ENCODE peak calls at places on chromosomes 6 and 20, in five cellular contexts. S is HCT116, C is K562, I is HepG2, R is GM12878. K is an unnamed sample.

GRCh38 chr6:2862712-2863174 is 21.1 kb upstream of the SERPINB1 start:
- DNase-seq in S (no peak), C (no peak), I (no peak), R (peak), K (no peak)

GRCh38 chr6:69019832-69020231 is 384.8 kb downstream of the ADGRB3 start:
- DNase-seq in S (no peak), C (no peak), I (no peak), R (no peak), K (no peak)

GRCh38 chr20:22333885-22334545 is 250.4 kb downstream of the FOXA2 start:
- DNase-seq in S (peak), C (peak), I (peak), R (no peak), K (peak)

GRCh38 chr6:135221505-135221904 is 40.4 kb downstream of the MYB start:
- DNase-seq in S (no peak), C (no peak), I (no peak), R (no peak), K (no peak)

GRCh38 chr6:72649032-72649984 is 27.4 kb downstream of the KCNQ5 start:
- DNase-seq in S (no peak), C (no peak), I (no peak), R (peak), K (no peak)

GRCh38 chr6:152099816-152100618 is 292.5 kb downstream of the ESR1 start:
- DNase-seq in S (no peak), C (no peak), I (no peak), R (no peak), K (no peak)

GRCh38 chr6:45979311-45979710 is 36.3 kb downstream of the CLIC5 start:
- DNase-seq in S (no peak), C (no peak), I (no peak), R (no peak), K (no peak)

GRCh38 chr6:165884813-165885765 is 222.0 kb upstream of the PDE10A start:
- DNase-seq in S (peak), C (peak), I (peak), R (peak), K (peak)

GRCh38 chr6:159014406-159014805 is 14.4 kb upstream of the RSPH3 start:
- DNase-seq in S (no peak), C (no peak), I (no peak), R (no peak), K (no peak)

GRCh38 chr20:35320396-35321126 is 28.3 kb upstream of the FAM83C start:
- DNase-seq in S (peak), C (no peak), I (peak), R (no peak), K (peak)

GRCh38 chr20:47292581-47292980 is 63.9 kb downstream of the ZMYND8 start:
- DNase-seq in S (no peak), C (no peak), I (no peak), R (no peak), K (no peak)

GRCh38 chr20:51758978-51759544 is 9.1 kb downstream of the ATP9A start:
- DNase-seq in S (no peak), C (no peak), I (peak), R (no peak), K (no peak)

GRCh38 chr6:40344566-40345185 is 242.5 kb downstream of the LRFN2 start:
- DNase-seq in S (no peak), C (no peak), I (no peak), R (no peak), K (no peak)

GRCh38 chr20:10225439-10226080 is 6.9 kb downstream of the SNAP25 start:
- DNase-seq in S (no peak), C (peak), I (peak), R (no peak), K (peak)

GRCh38 chr20:46630336-46630735 is 20.9 kb downstream of the SLC13A3 start:
- DNase-seq in S (no peak), C (no peak), I (no peak), R (no peak), K (no peak)

GRCh38 chr20:43590036-43590391 is 723 bp upstream of the IFT52 start:
- DNase-seq in S (no peak), C (no peak), I (peak), R (no peak), K (peak)

GRCh38 chr20:17365831-17366230 is 139.0 kb downstream of the PCSK2 start:
- DNase-seq in S (no peak), C (no peak), I (no peak), R (no peak), K (no peak)

GRCh38 chr6:170279977-170280688 is 10.7 kb downstream of the DLL1 start:
- DNase-seq in S (no peak), C (no peak), I (no peak), R (no peak), K (no peak)

GRCh38 chr20:20318318-20319161 is 49.4 kb upstream of the INSM1 start:
- DNase-seq in S (no peak), C (no peak), I (no peak), R (no peak), K (no peak)

GRCh38 chr20:24981282-24981681 is 11.3 kb downstream of the APMAP start:
- DNase-seq in S (no peak), C (no peak), I (no peak), R (no peak), K (no peak)

GRCh38 chr6:42520786-42521607 is 42.8 kb upstream of the UBR2 start:
- DNase-seq in S (peak), C (no peak), I (no peak), R (peak), K (no peak)

GRCh38 chr20:34922654-34923381 is 32.8 kb downstream of the GSS start:
- DNase-seq in S (no peak), C (no peak), I (peak), R (no peak), K (no peak)

GRCh38 chr20:50855498-50856474 is 60.9 kb downstream of the BCAS4 start:
- DNase-seq in S (no peak), C (no peak), I (peak), R (no peak), K (peak)

GRCh38 chr6:40931927-40932326 is 107.1 kb downstream of the UNC5CL start:
- DNase-seq in S (no peak), C (no peak), I (no peak), R (no peak), K (no peak)

GRCh38 chr20:25048519-25048952 is 9.4 kb downstream of the ACSS1 start:
- DNase-seq in S (no peak), C (no peak), I (no peak), R (no peak), K (no peak)

GRCh38 chr6:150881911-150882481 is 16.5 kb downstream of the MTHFD1L start:
- DNase-seq in S (no peak), C (no peak), I (peak), R (no peak), K (no peak)

GRCh38 chr20:49724637-49725606 is 11.2 kb upstream of the B4GALT5 start:
- DNase-seq in S (no peak), C (peak), I (peak), R (no peak), K (no peak)

GRCh38 chr20:2691663-2692035 is 931 bp upstream of the EBF4 start:
- DNase-seq in S (no peak), C (no peak), I (no peak), R (no peak), K (no peak)

GRCh38 chr20:2692886-2693285 is 306 bp downstream of the EBF4 start:
- DNase-seq in S (no peak), C (peak), I (no peak), R (no peak), K (no peak)

GRCh38 chr20:2693286-2693995 is 861 bp downstream of the EBF4 start:
- DNase-seq in S (no peak), C (no peak), I (no peak), R (no peak), K (peak)

GRCh38 chr20:2691127-2691526 is 1.5 kb upstream of the EBF4 start:
- DNase-seq in S (no peak), C (no peak), I (no peak), R (no peak), K (no peak)

GRCh38 chr20:2692036-2692885 is at the start of gene EBF4:
- DNase-seq in S (no peak), C (peak), I (no peak), R (no peak), K (peak)
- TF ChIP-seq EZH2 in S (no peak), C (no peak), I (peak), R (no peak), K (peak)

GRCh38 chr6:53335224-53335994 is 13.3 kb downstream of the ELOVL5 start:
- DNase-seq in S (no peak), C (no peak), I (no peak), R (peak), K (peak)
- TF ChIP-seq REST in S (no peak), C (no peak), I (no peak), R (no peak), K (no peak)

GRCh38 chr6:24493945-24494725 is 634 bp upstream of the ALDH5A1 start:
- DNase-seq in S (no peak), C (no peak), I (no peak), R (no peak), K (no peak)

GRCh38 chr6:24495516-24495847 is 713 bp downstream of the ALDH5A1 start:
- DNase-seq in S (peak), C (peak), I (peak), R (no peak), K (peak)

GRCh38 chr6:24497254-24497989 is 2.7 kb downstream of the ALDH5A1 start:
- DNase-seq in S (no peak), C (no peak), I (no peak), R (no peak), K (no peak)

GRCh38 chr6:24492475-24492874 is 2.3 kb upstream of the ALDH5A1 start:
- DNase-seq in S (no peak), C (peak), I (peak), R (no peak), K (peak)

GRCh38 chr6:24494726-24495515 is at the start of gene ALDH5A1:
- DNase-seq in S (peak), C (peak), I (peak), R (no peak), K (peak)
- TF ChIP-seq EZH2 in S (no peak), C (no peak), I (no peak), R (no peak), K (no peak)

GRCh38 chr20:63283397-63284082 is 9.4 kb upstream of the COL20A1 start:
- DNase-seq in S (no peak), C (no peak), I (no peak), R (no peak), K (no peak)

GRCh38 chr20:63284981-63285524 is 7.9 kb upstream of the COL20A1 start:
- DNase-seq in S (no peak), C (no peak), I (no peak), R (no peak), K (no peak)

GRCh38 chr20:63285636-63286615 is 7.1 kb upstream of the COL20A1 start:
- DNase-seq in S (no peak), C (no peak), I (no peak), R (no peak), K (no peak)

GRCh38 chr20:63284083-63284440 is 8.9 kb upstream of the COL20A1 start:
- DNase-seq in S (no peak), C (no peak), I (no peak), R (no peak), K (no peak)

GRCh38 chr20:63284544-63284949 is 8.4 kb upstream of the COL20A1 start:
- DNase-seq in S (no peak), C (no peak), I (no peak), R (no peak), K (no peak)
- TF ChIP-seq REST in S (no peak), C (no peak), I (no peak), R (no peak), K (no peak)

GRCh38 chr6:4974962-4975361 is 28.9 kb downstream of the RPP40 start:
- DNase-seq in S (no peak), C (no peak), I (no peak), R (no peak), K (no peak)

GRCh38 chr6:4971851-4972250 is 32.0 kb downstream of the RPP40 start:
- DNase-seq in S (no peak), C (no peak), I (no peak), R (no peak), K (no peak)

GRCh38 chr6:4972438-4972837 is 31.4 kb downstream of the RPP40 start:
- DNase-seq in S (no peak), C (no peak), I (no peak), R (no peak), K (no peak)

GRCh38 chr6:4973972-4974885 is 29.6 kb downstream of the RPP40 start:
- DNase-seq in S (no peak), C (no peak), I (no peak), R (no peak), K (peak)

DNA sequence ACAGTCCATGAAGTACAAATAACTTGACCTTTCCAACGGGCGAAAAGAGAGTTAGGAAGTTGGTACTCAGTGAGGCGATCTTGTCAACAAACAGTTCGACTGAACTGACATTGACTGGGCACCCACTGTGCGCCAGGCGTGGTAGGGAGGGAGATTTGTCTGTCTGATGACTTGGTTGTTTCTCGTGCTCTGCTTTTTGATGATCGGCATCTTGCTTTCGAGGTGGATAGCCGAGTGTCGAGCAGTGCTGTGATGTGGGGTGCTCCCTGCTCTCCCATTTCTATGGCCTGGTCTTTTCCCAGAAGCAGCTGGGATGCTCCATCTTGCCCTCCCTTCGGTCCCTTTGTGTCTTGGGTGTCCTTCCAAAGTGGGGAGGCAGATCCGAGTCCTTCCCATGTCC is 30.4 kb downstream of the RPP40 start:
- DNase-seq in S (no peak), C (no peak), I (no peak), R (no peak), K (no peak)
- TF ChIP-seq EZH2 in S (no peak), C (no peak), I (no peak), R (no peak), K (no peak)

GRCh38 chr6:137517404-137517803 is 23.2 kb upstream of the OLIG3 start:
- DNase-seq in S (no peak), C (no peak), I (no peak), R (no peak), K (no peak)

GRCh38 chr6:137514418-137514817 is 20.2 kb upstream of the OLIG3 start:
- DNase-seq in S (no peak), C (no peak), I (no peak), R (no peak), K (no peak)

GRCh38 chr6:137510923-137511322 is 16.7 kb upstream of the OLIG3 start:
- DNase-seq in S (no peak), C (no peak), I (no peak), R (no peak), K (no peak)

GRCh38 chr6:137518584-137518983 is 24.4 kb upstream of the OLIG3 start:
- DNase-seq in S (no peak), C (no peak), I (no peak), R (no peak), K (peak)

DNA sequence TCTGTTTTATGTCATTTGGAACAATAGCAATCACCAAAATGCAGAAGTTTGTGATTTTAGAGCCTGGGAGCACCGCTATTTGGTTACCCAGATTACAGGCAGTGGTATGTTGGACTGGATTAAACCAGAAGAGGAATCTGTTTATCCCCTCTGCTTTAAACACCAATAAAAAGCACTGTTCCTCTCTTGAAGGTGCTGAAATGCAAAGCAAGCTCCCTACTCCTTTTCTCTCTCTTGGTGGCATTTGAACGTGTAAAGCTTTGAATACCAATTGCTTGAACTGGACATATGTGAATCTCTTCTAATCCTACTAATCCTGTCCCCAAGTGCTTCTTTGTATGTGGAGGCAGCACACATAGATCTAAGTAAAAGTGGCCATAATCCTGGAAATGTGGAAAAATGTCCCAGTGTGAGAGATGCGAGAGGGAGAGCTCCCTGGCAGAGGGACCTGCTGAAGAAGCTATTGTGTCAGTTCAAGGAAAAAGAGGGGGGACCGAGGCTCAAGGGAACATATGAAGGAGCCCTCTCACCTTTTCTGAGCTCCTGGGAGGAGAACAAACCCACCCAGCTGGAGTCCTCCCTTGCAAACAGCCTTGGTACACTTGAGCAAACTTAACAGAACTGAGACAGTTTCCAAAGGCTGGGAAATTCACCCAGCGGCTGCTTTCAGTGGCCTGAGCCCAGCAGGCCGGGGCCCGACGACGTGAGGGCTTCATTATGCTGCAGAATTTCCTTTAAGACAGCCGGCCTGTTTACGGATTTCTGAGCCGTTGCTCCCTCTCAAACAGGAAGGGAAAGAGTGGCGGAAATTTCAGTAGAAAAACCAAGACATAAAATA is 18.8 kb upstream of the OLIG3 start:
- DNase-seq in S (no peak), C (no peak), I (no peak), R (no peak), K (peak)
- TF ChIP-seq REST in S (no peak), C (no peak), I (no peak), R (peak), K (peak)

GRCh38 chr6:99590728-99591672 is 15.6 kb upstream of the PRDM13 start:
- DNase-seq in S (no peak), C (no peak), I (no peak), R (no peak), K (peak)
- TF ChIP-seq EZH2 in S (no peak), C (no peak), I (no peak), R (no peak), K (peak)

GRCh38 chr6:1382883-1383728 is 6.3 kb upstream of the FOXF2 start:
- DNase-seq in S (no peak), C (no peak), I (no peak), R (no peak), K (peak)

GRCh38 chr6:1380625-1381396 is 8.6 kb upstream of the FOXF2 start:
- DNase-seq in S (no peak), C (no peak), I (no peak), R (no peak), K (no peak)

GRCh38 chr6:1379810-1380198 is 9.6 kb upstream of the FOXF2 start:
- DNase-seq in S (no peak), C (no peak), I (no peak), R (no peak), K (no peak)

GRCh38 chr6:1382331-1382882 is 7.0 kb upstream of the FOXF2 start:
- DNase-seq in S (no peak), C (no peak), I (no peak), R (no peak), K (peak)

DNA sequence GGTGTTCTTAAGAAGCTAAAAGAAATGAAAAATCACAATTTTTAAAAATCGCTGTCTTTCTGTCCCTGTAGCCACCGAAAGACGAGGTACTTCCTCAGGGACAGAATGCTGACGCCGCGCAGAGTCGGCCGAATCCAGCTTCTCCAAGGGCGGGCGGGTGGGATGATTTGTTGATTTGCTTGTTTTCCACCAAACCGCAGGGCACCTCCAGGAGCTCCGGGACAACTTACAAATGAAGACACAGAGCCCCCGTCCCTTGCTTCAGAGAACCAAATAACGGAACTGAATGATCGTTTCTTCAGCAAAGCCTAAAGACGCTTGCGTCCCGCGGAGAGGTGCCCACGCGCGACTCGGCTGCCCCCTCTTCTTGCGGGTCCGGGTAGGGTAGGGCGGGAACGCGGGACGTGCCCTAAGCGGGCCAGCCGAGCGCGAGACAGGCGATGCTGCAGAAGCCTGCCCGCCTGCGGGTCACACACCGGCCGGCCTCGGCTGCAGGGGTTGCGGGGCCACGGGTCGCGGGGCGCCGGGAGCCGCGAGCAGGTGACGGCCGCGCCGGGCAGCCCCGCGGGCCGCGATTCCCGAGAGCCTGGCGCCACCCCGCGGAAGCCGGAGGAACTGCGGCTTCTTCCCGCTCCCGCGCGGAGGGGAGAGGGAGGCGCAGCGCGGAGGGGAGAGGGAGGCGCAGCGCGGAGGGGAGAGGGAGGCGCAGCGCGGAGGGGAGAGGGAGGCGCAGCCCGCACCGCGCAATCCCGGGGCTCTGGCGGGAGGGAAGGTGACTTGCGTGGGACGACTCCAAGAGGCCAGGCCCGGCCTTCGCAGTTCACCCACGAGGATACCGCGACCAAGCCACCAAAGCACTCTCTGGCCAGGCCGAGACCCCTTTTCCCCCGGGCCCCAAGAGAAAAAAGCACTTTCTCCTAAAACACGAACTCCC is 7.7 kb upstream of the FOXF2 start:
- DNase-seq in S (no peak), C (peak), I (no peak), R (no peak), K (peak)
- TF ChIP-seq REST in S (no peak), C (no peak), I (no peak), R (no peak), K (no peak)